ENCODE peak calls at places on chromosomes 5 and 9, in five cellular contexts. One of them, this sample, is unnamed.

GRCh38 chr9:34566972-34567371 is 22.6 kb downstream of the CNTFR start:
- DNase-seq in IMR-90: no peak
- DNase-seq in stomach: no peak
- DNase-seq in spleen: no peak
- DNase-seq in uterus: no peak
- DNase-seq in this sample: no peak

GRCh38 chr9:8558176-8558575 is 758.6 kb upstream of the DMAC1 start:
- DNase-seq in IMR-90: peak; percentile 0
- DNase-seq in stomach: no peak
- DNase-seq in spleen: no peak
- DNase-seq in uterus: no peak
- DNase-seq in this sample: no peak

GRCh38 chr5:86008293-86008692 is 609.4 kb upstream of the COX7C start:
- DNase-seq in IMR-90: no peak
- DNase-seq in stomach: no peak
- DNase-seq in spleen: no peak
- DNase-seq in uterus: no peak
- DNase-seq in this sample: no peak

GRCh38 chr5:79436224-79436623 is 77.7 kb downstream of the HOMER1 start:
- DNase-seq in IMR-90: peak; percentile 59
- DNase-seq in stomach: no peak
- DNase-seq in spleen: no peak
- DNase-seq in uterus: no peak
- DNase-seq in this sample: no peak

GRCh38 chr5:115452791-115453190 is 91.8 kb downstream of the FEM1C start:
- DNase-seq in IMR-90: no peak
- DNase-seq in stomach: no peak
- DNase-seq in spleen: no peak
- DNase-seq in uterus: no peak
- DNase-seq in this sample: no peak

GRCh38 chr5:121949885-121950284 is 11.9 kb upstream of the SRFBP1 start:
- DNase-seq in IMR-90: peak; percentile 60
- DNase-seq in stomach: no peak
- DNase-seq in spleen: no peak
- DNase-seq in uterus: no peak
- DNase-seq in this sample: no peak

GRCh38 chr9:111959468-111959941 is 62.9 kb downstream of the UGCG start:
- DNase-seq in IMR-90: peak; percentile 89
- DNase-seq in stomach: peak; percentile 63
- DNase-seq in spleen: no peak
- DNase-seq in uterus: no peak
- DNase-seq in this sample: peak; percentile 69

GRCh38 chr5:145984072-145984471 is 47.7 kb downstream of the SH3RF2 start:
- DNase-seq in IMR-90: no peak
- DNase-seq in stomach: no peak
- DNase-seq in spleen: no peak
- DNase-seq in uterus: no peak
- DNase-seq in this sample: no peak

GRCh38 chr5:41856644-41857491 is 13.4 kb downstream of the OXCT1 start:
- DNase-seq in IMR-90: peak; percentile 73
- DNase-seq in stomach: no peak
- DNase-seq in spleen: no peak
- DNase-seq in uterus: peak; percentile 52
- DNase-seq in this sample: peak; percentile 17

GRCh38 chr5:123855630-123856029 is 343.7 kb downstream of the CSNK1G3 start:
- DNase-seq in IMR-90: no peak
- DNase-seq in stomach: no peak
- DNase-seq in spleen: no peak
- DNase-seq in uterus: no peak
- DNase-seq in this sample: no peak

GRCh38 chr5:1488882-1489680 is 34.7 kb downstream of the LPCAT1 start:
- DNase-seq in IMR-90: peak; percentile 90
- DNase-seq in stomach: no peak
- DNase-seq in spleen: no peak
- DNase-seq in uterus: no peak
- DNase-seq in this sample: no peak

GRCh38 chr9:80557256-80557655 is 985.5 kb downstream of the TLE4 start:
- DNase-seq in IMR-90: no peak
- DNase-seq in stomach: no peak
- DNase-seq in spleen: no peak
- DNase-seq in uterus: no peak
- DNase-seq in this sample: no peak

GRCh38 chr5:40879163-40879942 is 29.9 kb upstream of the C7 start:
- DNase-seq in IMR-90: peak; percentile 45
- DNase-seq in stomach: no peak
- DNase-seq in spleen: no peak
- DNase-seq in uterus: no peak
- DNase-seq in this sample: no peak

GRCh38 chr5:96522635-96523355 is 89.7 kb upstream of the PCSK1 start:
- DNase-seq in IMR-90: no peak
- DNase-seq in stomach: no peak
- DNase-seq in spleen: no peak
- DNase-seq in uterus: no peak
- DNase-seq in this sample: no peak

GRCh38 chr5:140734354-140734753 is 34.1 kb downstream of the ZMAT2 start:
- DNase-seq in IMR-90: no peak
- DNase-seq in stomach: no peak
- DNase-seq in spleen: no peak
- DNase-seq in uterus: no peak
- DNase-seq in this sample: no peak

GRCh38 chr5:172076783-172077244 is 70.4 kb upstream of the FBXW11 start:
- DNase-seq in IMR-90: peak; percentile 48
- DNase-seq in stomach: no peak
- DNase-seq in spleen: no peak
- DNase-seq in uterus: no peak
- DNase-seq in this sample: no peak

GRCh38 chr5:113059232-113059805 is 82.7 kb downstream of the DCP2 start:
- DNase-seq in IMR-90: peak; percentile 74
- DNase-seq in stomach: no peak
- DNase-seq in spleen: peak; percentile 64
- DNase-seq in uterus: peak; percentile 54
- DNase-seq in this sample: no peak

GRCh38 chr5:139243425-139243965 is 45.3 kb upstream of the SIL1 start:
- DNase-seq in IMR-90: peak; percentile 59
- DNase-seq in stomach: no peak
- DNase-seq in spleen: no peak
- DNase-seq in uterus: no peak
- DNase-seq in this sample: no peak

GRCh38 chr9:98080780-98081179 is 24.2 kb downstream of the NANS start:
- DNase-seq in IMR-90: no peak
- DNase-seq in stomach: no peak
- DNase-seq in spleen: peak; percentile 58
- DNase-seq in uterus: no peak
- DNase-seq in this sample: no peak

GRCh38 chr9:120456218-120456617 is 123.7 kb downstream of the CDK5RAP2 start:
- DNase-seq in IMR-90: no peak
- DNase-seq in stomach: no peak
- DNase-seq in spleen: no peak
- DNase-seq in uterus: no peak
- DNase-seq in this sample: no peak

GRCh38 chr5:77639624-77640023 is 1.1 kb upstream of the OTP start:
- DNase-seq in IMR-90: no peak
- DNase-seq in stomach: no peak
- DNase-seq in spleen: no peak
- DNase-seq in uterus: no peak
- DNase-seq in this sample: no peak
- H3K9me3 ChIP-seq in IMR-90: peaks cover 22% of the 10 kb centered on the region
- H3K9me3 ChIP-seq in stomach: no peaks in the 10 kb centered on the region
- H3K9me3 ChIP-seq in spleen: no peaks in the 10 kb centered on the region
- H3K9me3 ChIP-seq in uterus: no peaks in the 10 kb centered on the region
- H3K9me3 ChIP-seq in this sample: no peaks in the 10 kb centered on the region

GRCh38 chr5:10328323-10328722 is 20.6 kb upstream of the CMBL start:
- DNase-seq in IMR-90: peak; percentile 28
- DNase-seq in stomach: no peak
- DNase-seq in spleen: no peak
- DNase-seq in uterus: no peak
- DNase-seq in this sample: no peak
- TF ChIP-seq POLR2A in IMR-90: no peak
- TF ChIP-seq POLR2A in stomach: no peak
- TF ChIP-seq POLR2A in spleen: no peak
- TF ChIP-seq POLR2A in uterus: no peak
- TF ChIP-seq POLR2A in this sample: no peak

GRCh38 chr5:158487156-158487555 is 612.6 kb downstream of the EBF1 start:
- DNase-seq in IMR-90: no peak
- DNase-seq in stomach: no peak
- DNase-seq in spleen: no peak
- DNase-seq in uterus: no peak
- DNase-seq in this sample: no peak

GRCh38 chr5:158485604-158486081 is 614.1 kb downstream of the EBF1 start:
- DNase-seq in IMR-90: no peak
- DNase-seq in stomach: no peak
- DNase-seq in spleen: no peak
- DNase-seq in uterus: peak; percentile 61
- DNase-seq in this sample: no peak

GRCh38 chr5:158484246-158484645 is 615.5 kb downstream of the EBF1 start:
- DNase-seq in IMR-90: no peak
- DNase-seq in stomach: no peak
- DNase-seq in spleen: no peak
- DNase-seq in uterus: no peak
- DNase-seq in this sample: no peak

GRCh38 chr5:158483202-158483870 is 616.4 kb downstream of the EBF1 start:
- DNase-seq in IMR-90: no peak
- DNase-seq in stomach: no peak
- DNase-seq in spleen: no peak
- DNase-seq in uterus: no peak
- DNase-seq in this sample: no peak

GRCh38 chr5:158484968-158485367 is 614.7 kb downstream of the EBF1 start:
- DNase-seq in IMR-90: no peak
- DNase-seq in stomach: no peak
- DNase-seq in spleen: no peak
- DNase-seq in uterus: no peak
- DNase-seq in this sample: no peak
- H3K9me3 ChIP-seq in IMR-90: no peaks in the 10 kb centered on the region
- H3K9me3 ChIP-seq in stomach: no peaks in the 10 kb centered on the region
- H3K9me3 ChIP-seq in spleen: no peaks in the 10 kb centered on the region
- H3K9me3 ChIP-seq in uterus: no peaks in the 10 kb centered on the region
- H3K9me3 ChIP-seq in this sample: no peaks in the 10 kb centered on the region

GRCh38 chr5:37552770-37553719 is 173.9 kb downstream of the WDR70 start:
- DNase-seq in IMR-90: peak; percentile 90
- DNase-seq in stomach: no peak
- DNase-seq in spleen: no peak
- DNase-seq in uterus: no peak
- DNase-seq in this sample: no peak
- TF ChIP-seq POLR2A in IMR-90: no peak
- TF ChIP-seq POLR2A in stomach: no peak
- TF ChIP-seq POLR2A in spleen: no peak
- TF ChIP-seq POLR2A in uterus: no peak
- TF ChIP-seq POLR2A in this sample: no peak

GRCh38 chr5:4038994-4039393 is 443.4 kb downstream of the IRX1 start:
- DNase-seq in IMR-90: no peak
- DNase-seq in stomach: no peak
- DNase-seq in spleen: no peak
- DNase-seq in uterus: no peak
- DNase-seq in this sample: no peak
- H3K9me3 ChIP-seq in IMR-90: peaks cover 20% of the 10 kb centered on the region
- H3K9me3 ChIP-seq in stomach: no peaks in the 10 kb centered on the region
- H3K9me3 ChIP-seq in spleen: no peaks in the 10 kb centered on the region
- H3K9me3 ChIP-seq in uterus: no peaks in the 10 kb centered on the region
- H3K9me3 ChIP-seq in this sample: no peaks in the 10 kb centered on the region

GRCh38 chr9:133032171-133032570 is 1.4 kb downstream of the GTF3C5 start:
- DNase-seq in IMR-90: no peak
- DNase-seq in stomach: no peak
- DNase-seq in spleen: no peak
- DNase-seq in uterus: no peak
- DNase-seq in this sample: no peak

GRCh38 chr9:133031130-133031422 is 279 bp downstream of the GTF3C5 start:
- DNase-seq in IMR-90: no peak
- DNase-seq in stomach: no peak
- DNase-seq in spleen: no peak
- DNase-seq in uterus: no peak
- DNase-seq in this sample: no peak

GRCh38 chr9:133031496-133031911 is 707 bp downstream of the GTF3C5 start:
- DNase-seq in IMR-90: no peak
- DNase-seq in stomach: no peak
- DNase-seq in spleen: no peak
- DNase-seq in uterus: no peak
- DNase-seq in this sample: no peak

GRCh38 chr9:133037775-133038174 is 7.0 kb downstream of the GTF3C5 start:
- DNase-seq in IMR-90: no peak
- DNase-seq in stomach: no peak
- DNase-seq in spleen: peak; percentile 7
- DNase-seq in uterus: no peak
- DNase-seq in this sample: no peak

GRCh38 chr9:133035669-133036068 is 4.9 kb downstream of the GTF3C5 start:
- DNase-seq in IMR-90: no peak
- DNase-seq in stomach: no peak
- DNase-seq in spleen: no peak
- DNase-seq in uterus: no peak
- DNase-seq in this sample: no peak
- TF ChIP-seq POLR2A in IMR-90: no peak
- TF ChIP-seq POLR2A in stomach: no peak
- TF ChIP-seq POLR2A in spleen: no peak
- TF ChIP-seq POLR2A in uterus: no peak
- TF ChIP-seq POLR2A in this sample: no peak

GRCh38 chr9:4197548-4197947 is 102.3 kb downstream of the GLIS3 start:
- DNase-seq in IMR-90: no peak
- DNase-seq in stomach: no peak
- DNase-seq in spleen: no peak
- DNase-seq in uterus: no peak
- DNase-seq in this sample: no peak
- H3K9me3 ChIP-seq in IMR-90: peaks cover 28% of the 10 kb centered on the region
- H3K9me3 ChIP-seq in stomach: peaks cover 18% of the 10 kb centered on the region
- H3K9me3 ChIP-seq in spleen: peaks cover 34% of the 10 kb centered on the region
- H3K9me3 ChIP-seq in uterus: peaks cover 20% of the 10 kb centered on the region
- H3K9me3 ChIP-seq in this sample: no peaks in the 10 kb centered on the region

This sample was measured in gastrocnemius medialis.